ENCODE peak calls at places on chromosomes 1 and 21, in seven cellular contexts. J is lung; R is tibial artery; H is HL-60; Z is CD8-positive, alpha-beta memory T cell; E is heart right ventricle; M is PC-9. I is an unnamed sample.

GRCh38 chr21:25369524-25370300 is 237.6 kb downstream of the MRPL39 start:
- DNase-seq in H (no peak), J (no peak), R (no peak), M (no peak), Z (no peak), E (no peak), I (no peak)

GRCh38 chr1:13725714-13726175 is 25.8 kb downstream of the PRDM2 start:
- DNase-seq in J (no peak), H (no peak), R (no peak), E (no peak), Z (peak), M (no peak), I (no peak)

GRCh38 chr1:48608882-48609281 is 136.9 kb upstream of the SPATA6 start:
- DNase-seq in E (no peak), Z (no peak), H (no peak), M (no peak), R (no peak), J (no peak), I (no peak)

GRCh38 chr1:201172999-201173610 is 17.5 kb upstream of the IGFN1 start:
- DNase-seq in Z (no peak), H (peak), M (peak), R (no peak), J (no peak), E (no peak), I (no peak)

GRCh38 chr1:231322880-231323530 is 14.6 kb downstream of the EXOC8 start:
- DNase-seq in E (no peak), R (no peak), M (no peak), Z (no peak), J (no peak), H (no peak), I (no peak)

GRCh38 chr1:1875932-1876331 is 15.0 kb downstream of the GNB1 start:
- DNase-seq in J (no peak), M (no peak), R (no peak), Z (no peak), H (no peak), E (no peak), I (no peak)

GRCh38 chr1:114854693-114855320 is at the start of gene SYCP1:
- DNase-seq in J (no peak), H (no peak), R (no peak), E (no peak), Z (no peak), M (no peak), I (no peak)

GRCh38 chr1:212645563-212646543 is 37.3 kb downstream of the ATF3 start:
- DNase-seq in M (no peak), R (no peak), H (no peak), J (no peak), Z (no peak), E (no peak), I (no peak)

GRCh38 chr1:224331326-224331725 is 1.4 kb upstream of the NVL start:
- DNase-seq in J (no peak), M (no peak), R (no peak), Z (no peak), E (no peak), H (no peak), I (no peak)

GRCh38 chr1:224170748-224171478 is 12.1 kb upstream of the DEGS1 start:
- DNase-seq in Z (peak), H (no peak), M (peak), E (no peak), J (peak), R (no peak), I (no peak)

GRCh38 chr1:203548917-203549708 is 55.2 kb downstream of the OPTC start:
- DNase-seq in R (no peak), E (no peak), J (no peak), H (no peak), M (peak), Z (no peak), I (no peak)

GRCh38 chr1:11874624-11875023 is 15.9 kb upstream of the NPPB start:
- DNase-seq in H (no peak), Z (no peak), M (no peak), E (no peak), R (no peak), J (no peak), I (no peak)

GRCh38 chr1:156149374-156150106 is 3.8 kb upstream of the SEMA4A start:
- DNase-seq in J (no peak), Z (no peak), R (no peak), H (no peak), M (no peak), E (no peak), I (peak)

GRCh38 chr1:8078176-8078671 is 52.1 kb upstream of the ERRFI1 start:
- DNase-seq in E (no peak), H (no peak), J (no peak), R (no peak), M (peak), Z (no peak), I (no peak)

GRCh38 chr1:25875856-25876692 is 566 bp upstream of the PAQR7 start:
- DNase-seq in Z (no peak), H (no peak), J (no peak), E (no peak), M (peak), R (no peak), I (no peak)

GRCh38 chr1:55696181-55696580 is 481.0 kb upstream of the USP24 start:
- DNase-seq in Z (no peak), E (no peak), M (no peak), H (no peak), R (peak), J (no peak), I (no peak)

GRCh38 chr1:206048582-206048981 is 4.4 kb upstream of the RHEX start:
- DNase-seq in E (no peak), Z (no peak), M (no peak), R (peak), J (no peak), H (peak), I (no peak)

DNA sequence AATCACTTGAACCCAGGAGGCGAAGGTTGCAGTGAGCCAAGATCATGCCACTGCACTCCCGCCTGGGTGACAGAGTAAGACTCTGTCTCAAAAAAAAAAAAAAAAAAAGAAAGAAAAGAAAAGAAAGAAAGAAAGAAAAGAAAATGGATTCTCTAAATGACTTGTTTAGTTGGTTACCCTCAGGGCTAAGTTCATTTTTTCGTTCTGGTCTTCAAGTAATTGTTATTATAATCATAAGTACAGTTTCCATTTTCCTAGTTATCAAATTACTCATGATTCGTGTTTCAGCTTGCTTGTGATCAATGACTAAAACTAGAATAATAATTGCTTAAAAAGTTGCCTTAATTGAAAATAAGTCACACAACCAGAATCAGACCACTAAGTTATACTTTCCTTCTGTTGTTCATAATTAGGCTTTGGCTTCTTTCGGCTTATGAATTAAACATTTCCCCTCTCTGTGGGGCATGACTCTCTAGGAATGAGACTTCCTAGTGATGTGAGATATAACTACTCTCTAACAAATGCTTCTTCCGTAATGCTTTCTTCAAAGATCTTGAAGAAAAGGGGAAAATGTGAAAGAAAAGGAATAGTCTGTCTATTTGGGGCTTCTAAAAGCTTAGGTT is 9.6 kb upstream of the RLF start:
- DNase-seq in Z (no peak), H (no peak), M (no peak), E (no peak), R (no peak), J (no peak), I (no peak)
- H3K27ac ChIP-seq in Z (no peak), H (no peak), M (no peak), E (no peak), R (no peak), J (no peak), I (no peak)

DNA sequence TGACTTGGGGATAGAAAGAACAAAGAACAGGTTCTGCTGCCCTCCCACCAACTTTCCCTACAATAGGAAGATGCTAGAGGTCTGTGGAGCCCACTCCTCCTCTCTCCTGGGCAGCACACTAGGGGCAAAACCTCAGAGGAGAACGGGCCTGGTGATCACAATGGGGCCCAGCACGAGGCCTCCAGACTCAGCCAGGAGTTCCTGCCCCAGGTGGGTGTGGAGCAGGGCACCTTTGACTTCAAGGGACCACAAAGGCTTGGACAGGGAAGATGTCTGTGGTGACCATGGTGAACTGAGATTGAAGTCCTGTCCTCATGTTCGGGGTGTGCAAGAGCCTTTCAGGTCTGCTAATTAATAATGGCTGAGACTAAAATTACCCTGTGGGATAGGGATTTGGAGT is 88.8 kb downstream of the LAMC2 start:
- DNase-seq in M (no peak), Z (no peak), R (no peak), H (no peak), E (no peak), J (no peak), I (no peak)
- H3K27ac ChIP-seq in M (no peak), Z (no peak), R (no peak), H (no peak), E (no peak), J (no peak), I (no peak)

GRCh38 chr1:241591736-241592135 is 48.4 kb downstream of the CHML start:
- DNase-seq in H (no peak), M (peak), Z (no peak), E (no peak), J (no peak), R (no peak), I (no peak)

GRCh38 chr1:241586905-241587532 is 53.1 kb downstream of the CHML start:
- DNase-seq in H (no peak), R (no peak), J (no peak), E (no peak), M (no peak), Z (no peak), I (no peak)

GRCh38 chr1:241590734-241591133 is 49.4 kb downstream of the CHML start:
- DNase-seq in H (no peak), R (no peak), E (no peak), Z (no peak), J (no peak), M (no peak), I (no peak)

GRCh38 chr1:241591317-241591716 is 48.9 kb downstream of the CHML start:
- DNase-seq in M (peak), E (no peak), J (no peak), Z (no peak), R (no peak), H (no peak), I (no peak)

DNA sequence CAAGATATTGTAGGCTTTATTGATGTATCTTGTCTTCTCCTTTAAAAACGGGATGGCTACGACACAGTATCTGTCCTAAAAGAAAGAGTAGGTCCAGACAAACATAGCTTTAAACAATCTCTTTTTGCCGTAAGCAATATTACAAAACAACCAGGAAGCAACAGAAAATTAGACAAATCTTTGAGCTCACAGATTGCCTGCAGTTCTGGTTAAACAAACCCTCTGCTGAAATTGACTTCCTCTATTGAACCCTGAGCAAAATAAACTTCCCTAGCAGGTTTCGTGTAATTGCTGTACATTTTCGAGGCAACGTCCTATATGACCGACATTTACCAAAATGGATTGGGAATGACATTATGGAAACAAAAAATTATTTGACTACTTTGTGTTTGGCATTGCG is 50.6 kb downstream of the CHML start:
- DNase-seq in Z (no peak), M (no peak), J (no peak), E (no peak), H (peak), R (no peak), I (no peak)
- H3K27ac ChIP-seq in Z (no peak), M (no peak), J (no peak), E (no peak), H (peak), R (no peak), I (no peak)

DNA sequence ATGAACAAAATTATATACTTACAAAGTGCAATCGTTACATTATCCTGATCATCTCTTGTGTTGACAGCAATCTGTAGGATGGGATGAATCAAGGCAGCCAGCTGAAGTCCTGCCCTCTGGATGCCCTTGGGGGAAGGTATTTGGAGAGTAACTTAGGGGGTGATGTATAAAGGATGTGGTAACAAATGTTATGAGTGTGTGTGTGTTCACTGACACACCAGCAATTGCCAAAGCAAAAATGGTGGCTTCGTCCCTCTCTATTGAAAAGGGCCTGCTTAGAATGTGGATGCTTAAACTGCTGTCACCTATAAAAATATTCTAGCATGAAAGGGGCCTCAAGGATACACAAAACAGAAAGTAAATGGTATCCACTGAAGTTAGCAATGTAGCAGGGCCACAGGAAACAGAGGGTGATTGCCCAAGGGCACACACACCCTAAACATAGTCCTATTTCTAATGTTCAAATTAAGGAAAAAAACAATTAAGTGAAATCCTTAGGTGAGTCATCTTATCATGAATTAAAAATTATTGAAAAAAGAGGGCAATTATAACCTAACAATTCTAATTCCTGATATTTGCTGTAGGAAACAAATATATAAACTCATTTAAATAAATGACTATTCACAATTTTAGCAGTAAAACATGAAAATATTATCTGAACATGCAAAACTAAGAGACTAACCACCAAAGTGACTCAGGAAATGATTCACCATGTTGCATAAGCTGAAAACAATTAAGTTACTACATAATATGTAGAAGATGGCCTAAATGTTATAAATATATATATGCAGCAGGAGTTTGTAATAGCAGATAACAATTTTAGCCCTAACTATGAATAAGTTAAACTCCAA is 15.2 kb upstream of the AIM2 start:
- DNase-seq in M (no peak), H (peak), R (no peak), J (no peak), Z (no peak), E (no peak), I (no peak)
- H3K27ac ChIP-seq in M (no peak), H (peak), R (no peak), J (no peak), Z (no peak), E (no peak), I (no peak)

DNA sequence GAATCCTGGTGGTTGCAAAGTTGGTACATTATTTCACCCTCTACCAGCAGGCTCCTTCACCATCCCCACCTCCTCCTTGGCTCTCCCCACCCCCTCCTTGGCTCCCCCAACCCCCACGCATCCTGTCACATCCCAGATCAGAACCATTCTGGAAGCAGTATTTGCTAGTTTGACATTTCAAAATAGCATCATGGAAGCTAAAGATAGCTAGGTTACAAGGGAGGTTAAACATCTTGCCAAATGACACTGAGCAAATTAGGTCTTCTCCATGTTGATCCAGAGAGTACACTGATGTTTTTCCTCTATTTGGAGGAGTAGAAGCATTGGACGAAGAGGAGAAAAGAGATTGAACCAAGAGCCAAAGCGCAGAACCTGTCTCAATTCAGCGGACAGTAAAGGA is 158.9 kb upstream of the FGGY start:
- DNase-seq in M (no peak), J (no peak), Z (no peak), E (no peak), R (no peak), H (no peak), I (no peak)
- H3K27ac ChIP-seq in M (peak), J (no peak), Z (no peak), E (peak), R (peak), H (peak), I (no peak)

DNA sequence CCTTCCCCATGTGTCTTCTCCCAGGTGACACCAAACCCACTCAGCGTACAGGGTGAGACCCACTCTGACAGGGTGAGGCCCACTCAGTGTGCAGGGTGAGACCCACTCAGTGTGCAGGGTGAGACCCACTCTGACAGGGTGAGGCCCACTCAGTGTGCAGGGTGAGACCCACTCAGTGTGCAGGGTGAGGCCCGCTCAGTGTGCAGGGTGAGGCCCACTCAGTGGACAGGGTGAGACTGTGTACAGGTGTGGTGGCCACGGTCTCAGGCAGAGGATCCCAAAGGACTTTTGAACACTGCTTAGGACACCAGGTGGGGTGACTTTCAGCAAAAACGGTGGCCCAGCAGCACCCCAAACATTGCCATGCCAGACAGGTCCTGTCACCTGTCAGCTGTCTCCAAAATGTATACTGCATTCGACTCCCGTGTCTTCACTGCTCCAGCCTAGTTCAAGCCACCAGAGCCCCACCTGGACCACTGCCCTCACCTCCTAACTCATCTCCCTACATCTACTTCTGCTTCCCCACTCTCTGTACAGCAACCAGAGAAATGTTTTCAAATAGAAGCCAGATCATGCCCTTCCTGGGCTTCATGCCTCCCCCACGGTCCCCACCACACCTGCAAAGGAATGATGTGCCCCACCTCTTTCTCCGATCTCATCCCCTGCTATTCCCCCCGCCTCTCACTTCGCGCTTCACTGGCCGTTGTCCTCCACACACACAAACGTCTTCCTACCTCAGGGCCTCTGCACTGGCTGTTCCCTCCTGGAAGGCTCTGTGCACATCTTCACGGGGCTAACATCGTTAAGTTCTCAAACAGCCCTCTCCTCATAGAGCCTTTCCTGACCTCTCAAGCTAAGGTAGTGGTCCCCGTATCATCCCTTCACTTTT is 52.1 kb downstream of the ACBD3 start:
- DNase-seq in M (no peak), Z (no peak), H (no peak), E (no peak), J (peak), R (no peak), I (no peak)
- H3K27ac ChIP-seq in M (no peak), Z (no peak), H (no peak), E (no peak), J (peak), R (no peak), I (no peak)

GRCh38 chr1:21339402-21340229 is 49.4 kb upstream of the ECE1 start:
- DNase-seq in J (no peak), H (no peak), M (no peak), E (no peak), Z (no peak), R (no peak), I (no peak)

GRCh38 chr1:21341022-21341421 is 50.8 kb upstream of the ECE1 start:
- DNase-seq in H (no peak), M (no peak), R (no peak), J (no peak), E (no peak), Z (no peak), I (no peak)

GRCh38 chr1:21341517-21342078 is 51.3 kb upstream of the ECE1 start:
- DNase-seq in R (no peak), M (no peak), Z (no peak), J (no peak), H (no peak), E (no peak), I (no peak)

GRCh38 chr1:21338568-21339401 is 48.5 kb upstream of the ECE1 start:
- DNase-seq in H (no peak), R (peak), E (peak), Z (no peak), M (peak), J (no peak), I (no peak)

GRCh38 chr1:21340230-21340564 is 49.9 kb upstream of the ECE1 start:
- DNase-seq in H (no peak), M (no peak), J (no peak), E (peak), R (peak), Z (no peak), I (no peak)
- H3K27ac ChIP-seq in H (no peak), M (no peak), J (no peak), E (peak), R (peak), Z (no peak), I (no peak)

I was measured in caudate nucleus.